ENCODE peak calls at places on chromosomes 16 and 17, in seven cellular contexts. One of them, this sample, is unnamed.

GRCh38 chr17:82702161-82702932 is 3.8 kb upstream of the RAB40B start:
- DNase-seq in pancreas: no peak
- DNase-seq in cardiac muscle cell: no peak
- DNase-seq in A673: no peak
- DNase-seq in astrocyte of the cerebellum: no peak
- DNase-seq in epithelial cell of esophagus: no peak
- DNase-seq in vagina: no peak
- DNase-seq in this sample: no peak

GRCh38 chr16:30033270-30033669 is 2.2 kb upstream of the TLCD3B start:
- DNase-seq in pancreas: no peak
- DNase-seq in cardiac muscle cell: no peak
- DNase-seq in A673: no peak
- DNase-seq in astrocyte of the cerebellum: no peak
- DNase-seq in epithelial cell of esophagus: no peak
- DNase-seq in vagina: no peak
- DNase-seq in this sample: no peak

GRCh38 chr17:51627776-51628175 is 367.4 kb downstream of the UTP18 start:
- DNase-seq in pancreas: no peak
- DNase-seq in cardiac muscle cell: no peak
- DNase-seq in A673: no peak
- DNase-seq in astrocyte of the cerebellum: no peak
- DNase-seq in epithelial cell of esophagus: no peak
- DNase-seq in vagina: no peak
- DNase-seq in this sample: no peak

GRCh38 chr17:82751171-82751570 is 694 bp upstream of the TBCD start:
- DNase-seq in pancreas: no peak
- DNase-seq in cardiac muscle cell: no peak
- DNase-seq in A673: no peak
- DNase-seq in astrocyte of the cerebellum: no peak
- DNase-seq in epithelial cell of esophagus: no peak
- DNase-seq in vagina: no peak
- DNase-seq in this sample: no peak

GRCh38 chr16:26987631-26988030 is 79.1 kb upstream of the C16orf82 start:
- DNase-seq in pancreas: no peak
- DNase-seq in cardiac muscle cell: peak; percentile 52
- DNase-seq in A673: no peak
- DNase-seq in astrocyte of the cerebellum: peak; percentile 85
- DNase-seq in epithelial cell of esophagus: no peak
- DNase-seq in vagina: no peak
- DNase-seq in this sample: no peak

GRCh38 chr16:29864205-29864604 is 1.2 kb upstream of the CDIPT start:
- DNase-seq in pancreas: no peak
- DNase-seq in cardiac muscle cell: no peak
- DNase-seq in A673: no peak
- DNase-seq in astrocyte of the cerebellum: no peak
- DNase-seq in epithelial cell of esophagus: no peak
- DNase-seq in vagina: no peak
- DNase-seq in this sample: no peak

GRCh38 chr16:27161398-27161797 is 41.9 kb upstream of the KDM8 start:
- DNase-seq in pancreas: no peak
- DNase-seq in cardiac muscle cell: no peak
- DNase-seq in A673: no peak
- DNase-seq in astrocyte of the cerebellum: no peak
- DNase-seq in epithelial cell of esophagus: no peak
- DNase-seq in vagina: no peak
- DNase-seq in this sample: no peak

GRCh38 chr17:50918071-50918932 is 52.1 kb upstream of the TOB1 start:
- DNase-seq in pancreas: no peak
- DNase-seq in cardiac muscle cell: no peak
- DNase-seq in A673: no peak
- DNase-seq in astrocyte of the cerebellum: no peak
- DNase-seq in epithelial cell of esophagus: no peak
- DNase-seq in vagina: no peak
- DNase-seq in this sample: no peak

GRCh38 chr17:4162366-4162765 is 19.4 kb downstream of the CYB5D2 start:
- DNase-seq in pancreas: no peak
- DNase-seq in cardiac muscle cell: no peak
- DNase-seq in A673: no peak
- DNase-seq in astrocyte of the cerebellum: no peak
- DNase-seq in epithelial cell of esophagus: no peak
- DNase-seq in vagina: no peak
- DNase-seq in this sample: no peak

GRCh38 chr17:61421460-61421859 is 21.8 kb downstream of the TBX2 start:
- DNase-seq in pancreas: no peak
- DNase-seq in cardiac muscle cell: no peak
- DNase-seq in A673: no peak
- DNase-seq in astrocyte of the cerebellum: no peak
- DNase-seq in epithelial cell of esophagus: no peak
- DNase-seq in vagina: no peak
- DNase-seq in this sample: no peak

GRCh38 chr16:28977703-28978641 is 3.4 kb downstream of the SPNS1 start:
- DNase-seq in pancreas: no peak
- DNase-seq in cardiac muscle cell: no peak
- DNase-seq in A673: no peak
- DNase-seq in astrocyte of the cerebellum: no peak
- DNase-seq in epithelial cell of esophagus: peak; percentile 32
- DNase-seq in vagina: no peak
- DNase-seq in this sample: no peak

GRCh38 chr16:61968242-61968978 is 67.8 kb downstream of the CDH8 start:
- DNase-seq in pancreas: no peak
- DNase-seq in cardiac muscle cell: no peak
- DNase-seq in A673: peak; percentile 12
- DNase-seq in astrocyte of the cerebellum: no peak
- DNase-seq in epithelial cell of esophagus: no peak
- DNase-seq in vagina: no peak
- DNase-seq in this sample: no peak

GRCh38 chr16:89686520-89687091 is at the start of gene CDK10:
- DNase-seq in pancreas: peak; percentile 98
- DNase-seq in cardiac muscle cell: peak; percentile 91
- DNase-seq in A673: peak; percentile 96
- DNase-seq in astrocyte of the cerebellum: peak; percentile 71
- DNase-seq in epithelial cell of esophagus: peak; percentile 84
- DNase-seq in vagina: no peak
- DNase-seq in this sample: peak; percentile 50

GRCh38 chr16:46765050-46765449 is 16.9 kb upstream of the MYLK3 start:
- DNase-seq in pancreas: no peak
- DNase-seq in cardiac muscle cell: peak; percentile 86
- DNase-seq in A673: no peak
- DNase-seq in astrocyte of the cerebellum: peak; percentile 70
- DNase-seq in epithelial cell of esophagus: no peak
- DNase-seq in vagina: no peak
- DNase-seq in this sample: no peak

GRCh38 chr17:74245145-74245817 is 28.8 kb upstream of the DNAI2 start:
- DNase-seq in pancreas: no peak
- DNase-seq in cardiac muscle cell: no peak
- DNase-seq in A673: peak; percentile 58
- DNase-seq in astrocyte of the cerebellum: no peak
- DNase-seq in epithelial cell of esophagus: no peak
- DNase-seq in vagina: no peak
- DNase-seq in this sample: no peak

GRCh38 chr17:4497101-4497824 is 1.4 kb upstream of the SPNS2 start:
- DNase-seq in pancreas: peak; percentile 67
- DNase-seq in cardiac muscle cell: no peak
- DNase-seq in A673: peak; percentile 21
- DNase-seq in astrocyte of the cerebellum: no peak
- DNase-seq in epithelial cell of esophagus: peak; percentile 71
- DNase-seq in vagina: no peak
- DNase-seq in this sample: no peak

GRCh38 chr16:23941025-23941424 is 105.2 kb downstream of the PRKCB start:
- DNase-seq in pancreas: no peak
- DNase-seq in cardiac muscle cell: no peak
- DNase-seq in A673: no peak
- DNase-seq in astrocyte of the cerebellum: no peak
- DNase-seq in epithelial cell of esophagus: no peak
- DNase-seq in vagina: no peak
- DNase-seq in this sample: peak; percentile 11

GRCh38 chr17:50903604-50904521 is 37.7 kb upstream of the TOB1 start:
- DNase-seq in pancreas: no peak
- DNase-seq in cardiac muscle cell: peak; percentile 15
- DNase-seq in A673: no peak
- DNase-seq in astrocyte of the cerebellum: no peak
- DNase-seq in epithelial cell of esophagus: peak; percentile 90
- DNase-seq in vagina: no peak
- DNase-seq in this sample: peak; percentile 63

GRCh38 chr17:3679186-3680126 is 10.8 kb downstream of the EMC6 start:
- DNase-seq in pancreas: no peak
- DNase-seq in cardiac muscle cell: no peak
- DNase-seq in A673: no peak
- DNase-seq in astrocyte of the cerebellum: no peak
- DNase-seq in epithelial cell of esophagus: no peak
- DNase-seq in vagina: no peak
- DNase-seq in this sample: no peak

GRCh38 chr17:64441772-64442549 is 7.0 kb upstream of the MILR1 start:
- DNase-seq in pancreas: no peak
- DNase-seq in cardiac muscle cell: peak; percentile 89
- DNase-seq in A673: no peak
- DNase-seq in astrocyte of the cerebellum: no peak
- DNase-seq in epithelial cell of esophagus: peak; percentile 55
- DNase-seq in vagina: no peak
- DNase-seq in this sample: no peak

GRCh38 chr17:489758-490329 is 137.2 kb upstream of the RPH3AL start:
- DNase-seq in pancreas: peak; percentile 63
- DNase-seq in cardiac muscle cell: peak; percentile 57
- DNase-seq in A673: peak; percentile 58
- DNase-seq in astrocyte of the cerebellum: no peak
- DNase-seq in epithelial cell of esophagus: peak; percentile 20
- DNase-seq in vagina: no peak
- DNase-seq in this sample: no peak

GRCh38 chr16:4337540-4338088 is 13.5 kb downstream of the PAM16 start:
- DNase-seq in pancreas: no peak
- DNase-seq in cardiac muscle cell: no peak
- DNase-seq in A673: no peak
- DNase-seq in astrocyte of the cerebellum: no peak
- DNase-seq in epithelial cell of esophagus: no peak
- DNase-seq in vagina: no peak
- DNase-seq in this sample: no peak

GRCh38 chr17:7884581-7885356 is 3.8 kb upstream of the CHD3 start:
- DNase-seq in pancreas: peak; percentile 73
- DNase-seq in cardiac muscle cell: peak; percentile 21
- DNase-seq in A673: peak; percentile 15
- DNase-seq in astrocyte of the cerebellum: no peak
- DNase-seq in epithelial cell of esophagus: no peak
- DNase-seq in vagina: no peak
- DNase-seq in this sample: no peak

DNA sequence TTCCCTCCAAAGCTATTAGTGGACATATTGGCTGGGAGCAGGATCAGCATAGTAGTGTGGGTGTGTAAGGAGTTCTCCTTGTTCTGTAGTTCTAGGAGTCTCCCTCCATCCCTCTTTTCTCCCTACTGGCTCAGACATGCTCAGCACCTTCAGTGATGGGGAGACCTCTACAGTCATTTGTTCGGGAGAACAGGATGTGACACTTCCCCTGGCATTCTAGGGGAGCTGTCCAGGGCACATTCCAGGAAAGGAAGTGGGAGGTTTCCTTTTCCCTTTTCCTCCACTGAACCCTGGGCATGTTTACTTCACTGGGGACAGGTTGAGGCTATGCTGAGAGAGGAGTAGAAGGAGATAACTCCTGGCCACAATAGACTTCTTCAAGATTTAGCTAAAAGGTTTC is 86.5 kb downstream of the MYH13 start:
- DNase-seq in pancreas: no peak
- DNase-seq in cardiac muscle cell: no peak
- DNase-seq in A673: no peak
- DNase-seq in astrocyte of the cerebellum: no peak
- DNase-seq in epithelial cell of esophagus: no peak
- DNase-seq in vagina: no peak
- DNase-seq in this sample: no peak
- H3K4me3 ChIP-seq in pancreas: no peak overlapping the region
- H3K4me3 ChIP-seq in cardiac muscle cell: no peak overlapping the region
- H3K4me3 ChIP-seq in A673: no peak overlapping the region
- H3K4me3 ChIP-seq in astrocyte of the cerebellum: no peak overlapping the region
- H3K4me3 ChIP-seq in epithelial cell of esophagus: no peak overlapping the region
- H3K4me3 ChIP-seq in vagina: no peak overlapping the region
- H3K4me3 ChIP-seq in this sample: no peak overlapping the region

GRCh38 chr17:27354491-27355081 is 60.7 kb downstream of the WSB1 start:
- DNase-seq in pancreas: no peak
- DNase-seq in cardiac muscle cell: no peak
- DNase-seq in A673: peak; percentile 32
- DNase-seq in astrocyte of the cerebellum: no peak
- DNase-seq in epithelial cell of esophagus: peak; percentile 74
- DNase-seq in vagina: no peak
- DNase-seq in this sample: peak; percentile 33
- H3K4me3 ChIP-seq in pancreas: no peak overlapping the region
- H3K4me3 ChIP-seq in cardiac muscle cell: no peak overlapping the region
- H3K4me3 ChIP-seq in A673: peak overlapping the region; percentile 46
- H3K4me3 ChIP-seq in astrocyte of the cerebellum: no peak overlapping the region
- H3K4me3 ChIP-seq in epithelial cell of esophagus: peak overlapping the region; percentile 48
- H3K4me3 ChIP-seq in vagina: peak overlapping the region; percentile 59
- H3K4me3 ChIP-seq in this sample: no peak overlapping the region

GRCh38 chr17:19239544-19239943 is 2.4 kb downstream of the EPN2 start:
- DNase-seq in pancreas: no peak
- DNase-seq in cardiac muscle cell: peak; percentile 77
- DNase-seq in A673: no peak
- DNase-seq in astrocyte of the cerebellum: no peak
- DNase-seq in epithelial cell of esophagus: no peak
- DNase-seq in vagina: no peak
- DNase-seq in this sample: no peak
- H3K4me3 ChIP-seq in pancreas: no peak overlapping the region
- H3K4me3 ChIP-seq in cardiac muscle cell: no peak overlapping the region
- H3K4me3 ChIP-seq in A673: no peak overlapping the region
- H3K4me3 ChIP-seq in astrocyte of the cerebellum: no peak overlapping the region
- H3K4me3 ChIP-seq in epithelial cell of esophagus: no peak overlapping the region
- H3K4me3 ChIP-seq in vagina: peak overlapping the region; percentile 74
- H3K4me3 ChIP-seq in this sample: no peak overlapping the region

GRCh38 chr17:1713160-1713877 is 3.1 kb upstream of the TLCD2 start:
- DNase-seq in pancreas: no peak
- DNase-seq in cardiac muscle cell: no peak
- DNase-seq in A673: no peak
- DNase-seq in astrocyte of the cerebellum: no peak
- DNase-seq in epithelial cell of esophagus: no peak
- DNase-seq in vagina: peak; percentile 77
- DNase-seq in this sample: no peak

GRCh38 chr17:1712271-1712670 is 2.1 kb upstream of the TLCD2 start:
- DNase-seq in pancreas: no peak
- DNase-seq in cardiac muscle cell: no peak
- DNase-seq in A673: no peak
- DNase-seq in astrocyte of the cerebellum: no peak
- DNase-seq in epithelial cell of esophagus: no peak
- DNase-seq in vagina: no peak
- DNase-seq in this sample: no peak

GRCh38 chr17:1710807-1711553 is 803 bp upstream of the TLCD2 start:
- DNase-seq in pancreas: no peak
- DNase-seq in cardiac muscle cell: peak; percentile 49
- DNase-seq in A673: no peak
- DNase-seq in astrocyte of the cerebellum: no peak
- DNase-seq in epithelial cell of esophagus: peak; percentile 47
- DNase-seq in vagina: no peak
- DNase-seq in this sample: no peak

GRCh38 chr17:1709971-1710806 is at the start of gene TLCD2:
- DNase-seq in pancreas: peak; percentile 86
- DNase-seq in cardiac muscle cell: peak; percentile 77
- DNase-seq in A673: peak; percentile 72
- DNase-seq in astrocyte of the cerebellum: no peak
- DNase-seq in epithelial cell of esophagus: peak; percentile 77
- DNase-seq in vagina: no peak
- DNase-seq in this sample: no peak

DNA sequence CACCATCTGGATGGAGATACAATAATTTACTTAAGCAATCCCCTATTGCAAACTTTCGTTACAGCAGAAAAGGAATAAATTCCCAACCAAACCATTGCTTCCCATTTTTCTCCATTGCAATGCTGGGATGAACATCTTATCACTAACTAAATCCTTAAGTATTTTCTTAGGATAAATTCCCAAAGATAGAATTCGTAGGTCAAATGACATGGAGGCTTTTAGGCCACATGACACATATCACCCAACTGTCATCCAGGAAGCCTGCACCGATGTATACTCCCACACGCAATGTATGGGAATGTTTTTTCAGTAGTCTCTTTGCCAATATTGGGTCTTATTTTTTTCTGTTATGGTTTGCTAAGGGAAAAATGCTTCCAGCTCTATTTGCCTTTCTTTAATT is 1.6 kb upstream of the TLCD2 start:
- DNase-seq in pancreas: no peak
- DNase-seq in cardiac muscle cell: peak; percentile 18
- DNase-seq in A673: no peak
- DNase-seq in astrocyte of the cerebellum: no peak
- DNase-seq in epithelial cell of esophagus: no peak
- DNase-seq in vagina: no peak
- DNase-seq in this sample: no peak
- H3K4me3 ChIP-seq in pancreas: no peak overlapping the region
- H3K4me3 ChIP-seq in cardiac muscle cell: no peak overlapping the region
- H3K4me3 ChIP-seq in A673: no peak overlapping the region
- H3K4me3 ChIP-seq in astrocyte of the cerebellum: no peak overlapping the region
- H3K4me3 ChIP-seq in epithelial cell of esophagus: no peak overlapping the region
- H3K4me3 ChIP-seq in vagina: no peak overlapping the region
- H3K4me3 ChIP-seq in this sample: no peak overlapping the region

This sample was measured in LNCaP clone FGC.